ENCODE peak calls at places on chromosomes 12 and 14, in five cellular contexts. I is body of pancreas, N is tibial nerve, E is Peyer's patch, H is HCT116. F is an unnamed sample.

GRCh38 chr14:73245401-73246325 is 8.4 kb downstream of the PAPLN start:
- DNase-seq in I (peak), N (no peak), E (peak), H (no peak), F (peak)

GRCh38 chr12:27979145-27979544 is 6.6 kb upstream of the PTHLH start:
- DNase-seq in I (no peak), N (no peak), E (no peak), H (no peak), F (no peak)

GRCh38 chr12:133203344-133204263 is 22.3 kb downstream of the ZNF268 start:
- DNase-seq in I (no peak), N (no peak), E (no peak), H (no peak), F (no peak)

GRCh38 chr12:63083046-63083445 is 68.0 kb downstream of the AVPR1A start:
- DNase-seq in I (no peak), N (no peak), E (no peak), H (no peak), F (no peak)

GRCh38 chr12:80291108-80291754 is 152.8 kb upstream of the PTPRQ start:
- DNase-seq in I (no peak), N (no peak), E (no peak), H (no peak), F (no peak)

GRCh38 chr12:19964549-19964948 is 403.8 kb upstream of the PDE3A start:
- DNase-seq in I (no peak), N (no peak), E (no peak), H (no peak), F (no peak)

GRCh38 chr12:130945793-130946492 is 7.8 kb upstream of the ADGRD1 start:
- DNase-seq in I (no peak), N (no peak), E (no peak), H (no peak), F (no peak)

GRCh38 chr12:101826766-101827368 is 3.9 kb downstream of the GNPTAB start:
- DNase-seq in I (no peak), N (no peak), E (no peak), H (no peak), F (no peak)

GRCh38 chr12:57134949-57135348 is 6.7 kb downstream of the LRP1 start:
- DNase-seq in I (no peak), N (no peak), E (no peak), H (no peak), F (no peak)

GRCh38 chr12:49111206-49111605 is 559 bp upstream of the LMBR1L start:
- DNase-seq in I (no peak), N (no peak), E (no peak), H (no peak), F (no peak)

GRCh38 chr12:117025481-117026151 is 73.6 kb downstream of the TESC start:
- DNase-seq in I (peak), N (no peak), E (peak), H (peak), F (peak)

GRCh38 chr14:24273422-24273998 is 2.1 kb upstream of the RABGGTA start:
- DNase-seq in I (no peak), N (no peak), E (no peak), H (no peak), F (no peak)

GRCh38 chr12:124698211-124698997 is 131.0 kb upstream of the NCOR2 start:
- DNase-seq in I (no peak), N (no peak), E (no peak), H (no peak), F (peak)

GRCh38 chr12:5796171-5797091 is 148.6 kb downstream of the ANO2 start:
- DNase-seq in I (peak), N (no peak), E (no peak), H (no peak), F (peak)

GRCh38 chr12:112839386-112839972 is 47.9 kb downstream of the RPH3A start:
- DNase-seq in I (no peak), N (no peak), E (no peak), H (no peak), F (no peak)

GRCh38 chr12:68403711-68404110 is 71.5 kb upstream of the MDM1 start:
- DNase-seq in I (no peak), N (no peak), E (no peak), H (no peak), F (no peak)

GRCh38 chr12:107749094-107749493 is 11.8 kb downstream of the PRDM4 start:
- DNase-seq in I (no peak), N (no peak), E (no peak), H (no peak), F (no peak)

GRCh38 chr12:6830286-6830892 is 2.2 kb downstream of the P3H3 start:
- DNase-seq in I (no peak), N (no peak), E (no peak), H (no peak), F (no peak)

GRCh38 chr12:72957454-72957853 is 685.3 kb downstream of the TRHDE start:
- DNase-seq in I (no peak), N (no peak), E (no peak), H (no peak), F (no peak)

GRCh38 chr12:57627504-57628279 is 5.3 kb downstream of the B4GALNT1 start:
- DNase-seq in I (no peak), N (no peak), E (peak), H (no peak), F (no peak)

GRCh38 chr12:48542300-48542928 is 17.0 kb downstream of the OR8S1 start:
- DNase-seq in I (peak), N (no peak), E (no peak), H (peak), F (peak)

GRCh38 chr14:64213853-64214570 is 80.2 kb downstream of the ESR2 start:
- DNase-seq in I (no peak), N (no peak), E (no peak), H (no peak), F (no peak)
- TF ChIP-seq POLR2A in I (peak), N (no peak), E (no peak), H (no peak), F (no peak)

GRCh38 chr12:94504386-94504785 is 44.7 kb upstream of the CEP83 start:
- DNase-seq in I (no peak), N (no peak), E (no peak), H (no peak), F (no peak)

GRCh38 chr12:94510128-94510527 is 50.5 kb upstream of the CEP83 start:
- DNase-seq in I (no peak), N (no peak), E (no peak), H (no peak), F (no peak)

GRCh38 chr12:94509317-94509716 is 49.6 kb upstream of the CEP83 start:
- DNase-seq in I (no peak), N (no peak), E (no peak), H (no peak), F (no peak)

GRCh38 chr12:94511506-94511905 is 51.8 kb upstream of the CEP83 start:
- DNase-seq in I (no peak), N (no peak), E (no peak), H (no peak), F (no peak)

GRCh38 chr12:94507455-94507854 is 47.8 kb upstream of the CEP83 start:
- DNase-seq in I (no peak), N (no peak), E (no peak), H (no peak), F (no peak)
- TF ChIP-seq CTCF in I (no peak), N (no peak), E (no peak), H (no peak), F (no peak)

DNA sequence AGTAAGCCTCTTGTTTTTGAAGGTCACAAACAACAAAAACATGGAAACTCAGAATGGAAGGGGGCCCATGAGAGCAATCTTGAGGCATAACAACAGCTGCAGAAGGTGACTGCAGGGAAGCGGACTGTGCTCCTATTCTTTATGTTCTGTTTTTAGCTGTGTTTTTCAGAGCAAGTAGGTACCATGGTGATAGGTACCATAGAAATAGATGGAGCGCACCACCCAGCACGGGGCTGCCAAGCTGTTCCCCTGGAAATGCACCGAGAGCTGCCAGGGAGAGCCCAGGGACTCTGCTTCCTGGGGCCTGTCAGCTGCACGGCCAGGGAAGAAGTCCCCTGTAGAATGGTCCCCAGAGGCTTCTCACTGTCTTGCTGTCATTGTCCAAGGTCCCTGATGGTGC is 32.8 kb downstream of the DGLUCY start:
- DNase-seq in I (no peak), N (no peak), E (no peak), H (no peak), F (no peak)
- H3K27ac ChIP-seq in I (no peak), N (no peak), E (no peak), H (no peak), F (peak)

GRCh38 chr12:30978639-30979038 is 52.1 kb downstream of the TSPAN11 start:
- DNase-seq in I (no peak), N (no peak), E (no peak), H (no peak), F (no peak)
- TF ChIP-seq POLR2A in I (no peak), N (no peak), E (no peak), H (no peak), F (no peak)

GRCh38 chr12:43917896-43918295 is 82.0 kb downstream of the TMEM117 start:
- DNase-seq in I (no peak), N (no peak), E (no peak), H (no peak), F (no peak)

GRCh38 chr12:43912851-43913250 is 77.0 kb downstream of the TMEM117 start:
- DNase-seq in I (no peak), N (no peak), E (no peak), H (no peak), F (no peak)

GRCh38 chr12:43914391-43914790 is 78.5 kb downstream of the TMEM117 start:
- DNase-seq in I (no peak), N (no peak), E (no peak), H (no peak), F (no peak)

DNA sequence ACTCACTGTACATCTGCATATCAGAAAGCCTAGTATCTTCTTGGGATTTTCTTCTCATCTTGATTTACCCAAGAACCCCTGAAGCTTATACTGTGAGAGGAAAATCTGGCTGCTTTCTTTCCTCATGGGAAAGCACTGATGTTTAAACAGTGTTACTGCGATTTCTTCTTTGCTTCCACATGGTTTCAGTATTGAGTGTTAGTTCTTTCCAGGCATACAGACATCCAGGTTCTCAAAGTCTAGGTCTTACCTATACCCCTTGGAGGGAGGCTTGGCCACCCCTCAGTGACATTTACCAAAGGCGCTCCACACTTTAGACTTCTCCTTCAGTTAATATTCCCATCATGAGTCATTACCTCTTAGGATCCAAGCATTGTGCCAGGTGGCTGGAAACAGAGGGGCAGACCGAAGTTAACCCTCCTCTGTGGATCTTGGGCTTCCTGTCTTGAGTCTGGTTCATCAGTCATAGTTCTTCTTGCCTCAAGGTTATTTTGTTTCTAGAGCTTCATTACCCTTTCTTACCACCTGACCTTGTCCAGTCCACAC is 79.1 kb downstream of the TMEM117 start:
- DNase-seq in I (no peak), N (no peak), E (no peak), H (no peak), F (no peak)
- TF ChIP-seq CTCF in I (no peak), N (no peak), E (no peak), H (no peak), F (no peak)

GRCh38 chr14:95275507-95275906 is 44.2 kb downstream of the CLMN start:
- DNase-seq in I (no peak), N (no peak), E (no peak), H (no peak), F (no peak)

GRCh38 chr14:95273041-95273978 is 46.4 kb downstream of the CLMN start:
- DNase-seq in I (no peak), N (no peak), E (no peak), H (no peak), F (peak)

GRCh38 chr14:95272057-95272456 is 47.7 kb downstream of the CLMN start:
- DNase-seq in I (no peak), N (no peak), E (no peak), H (no peak), F (no peak)

GRCh38 chr14:95274874-95275273 is 44.8 kb downstream of the CLMN start:
- DNase-seq in I (no peak), N (no peak), E (no peak), H (no peak), F (no peak)

DNA sequence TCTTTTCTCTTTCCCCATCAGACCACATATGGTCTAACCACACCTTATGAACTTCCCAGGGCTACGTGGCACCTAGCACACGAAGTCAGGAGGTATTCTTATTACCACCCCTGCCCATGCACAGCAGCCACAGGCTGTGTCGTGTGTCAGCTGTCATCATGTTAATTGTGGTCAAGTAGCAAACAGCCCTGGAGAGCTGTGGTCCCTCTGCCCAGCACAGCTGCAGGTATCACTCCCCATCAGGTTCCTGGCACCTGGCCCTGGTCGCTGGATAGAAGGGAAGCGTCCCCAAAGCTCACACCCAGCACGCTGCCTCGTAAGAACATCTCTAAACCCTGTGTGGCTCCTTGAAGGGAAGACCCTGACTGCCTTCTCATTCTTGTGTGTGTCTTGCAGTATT is 45.4 kb downstream of the CLMN start:
- DNase-seq in I (no peak), N (no peak), E (no peak), H (no peak), F (no peak)
- H3K27ac ChIP-seq in I (no peak), N (no peak), E (peak), H (no peak), F (peak)

GRCh38 chr12:13196302-13196921 is at the start of gene EMP1:
- DNase-seq in I (peak), N (peak), E (peak), H (peak), F (peak)
- TF ChIP-seq POLR2A in I (peak), N (peak), E (peak), H (no peak), F (no peak)

GRCh38 chr14:59566725-59567124 is 9.9 kb downstream of the CCDC175 start:
- DNase-seq in I (no peak), N (no peak), E (no peak), H (no peak), F (no peak)

GRCh38 chr14:59565112-59565511 is 11.5 kb downstream of the CCDC175 start:
- DNase-seq in I (no peak), N (no peak), E (no peak), H (no peak), F (no peak)

GRCh38 chr14:59566281-59566680 is 10.3 kb downstream of the CCDC175 start:
- DNase-seq in I (no peak), N (no peak), E (no peak), H (no peak), F (no peak)

GRCh38 chr14:59564356-59564755 is 12.3 kb downstream of the CCDC175 start:
- DNase-seq in I (no peak), N (no peak), E (no peak), H (no peak), F (no peak)

GRCh38 chr14:59570122-59570521 is 6.5 kb downstream of the CCDC175 start:
- DNase-seq in I (no peak), N (no peak), E (no peak), H (no peak), F (no peak)
- TF ChIP-seq CTCF in I (no peak), N (no peak), E (peak), H (no peak), F (no peak)

F was measured in stomach.